ENCODE peak calls at places on chromosomes 16 and 17, in nine cellular contexts. One of them, this sample, is unnamed.

GRCh38 chr16:73056911-73057310 is 9.0 kb upstream of the ZFHX3 start:
- DNase-seq in osteoblast: peak; percentile 64
- DNase-seq in GM23338: peak; percentile 3
- DNase-seq in effector CD8-positive, alpha-beta T cell: no peak
- DNase-seq in AG04450: no peak
- DNase-seq in RWPE1: no peak
- DNase-seq in AG10803: no peak
- DNase-seq in B cell: no peak
- DNase-seq in hypothalamus: no peak
- DNase-seq in this sample: no peak

GRCh38 chr16:74304164-74304834 is 7.7 kb downstream of the PSMD7 start:
- DNase-seq in osteoblast: no peak
- DNase-seq in GM23338: peak; percentile 35
- DNase-seq in effector CD8-positive, alpha-beta T cell: no peak
- DNase-seq in AG04450: no peak
- DNase-seq in RWPE1: peak; percentile 16
- DNase-seq in AG10803: no peak
- DNase-seq in B cell: no peak
- DNase-seq in hypothalamus: no peak
- DNase-seq in this sample: no peak

GRCh38 chr17:48526986-48527741 is 3.6 kb downstream of the HOXB1 start:
- DNase-seq in osteoblast: no peak
- DNase-seq in GM23338: peak; percentile 85
- DNase-seq in effector CD8-positive, alpha-beta T cell: no peak
- DNase-seq in AG04450: no peak
- DNase-seq in RWPE1: no peak
- DNase-seq in AG10803: no peak
- DNase-seq in B cell: no peak
- DNase-seq in hypothalamus: no peak
- DNase-seq in this sample: no peak

GRCh38 chr16:50318796-50319578 is 49.8 kb downstream of the BRD7 start:
- DNase-seq in osteoblast: no peak
- DNase-seq in GM23338: no peak
- DNase-seq in effector CD8-positive, alpha-beta T cell: no peak
- DNase-seq in AG04450: no peak
- DNase-seq in RWPE1: no peak
- DNase-seq in AG10803: no peak
- DNase-seq in B cell: no peak
- DNase-seq in hypothalamus: no peak
- DNase-seq in this sample: no peak

GRCh38 chr16:825298-826061 is 24.9 kb upstream of the GNG13 start:
- DNase-seq in osteoblast: peak; percentile 93
- DNase-seq in GM23338: no peak
- DNase-seq in effector CD8-positive, alpha-beta T cell: no peak
- DNase-seq in AG04450: no peak
- DNase-seq in RWPE1: no peak
- DNase-seq in AG10803: peak; percentile 13
- DNase-seq in B cell: no peak
- DNase-seq in hypothalamus: peak; percentile 20
- DNase-seq in this sample: no peak

GRCh38 chr17:41186872-41187271 is 2.2 kb upstream of the KRTAP4-1 start:
- DNase-seq in osteoblast: no peak
- DNase-seq in GM23338: no peak
- DNase-seq in effector CD8-positive, alpha-beta T cell: no peak
- DNase-seq in AG04450: no peak
- DNase-seq in RWPE1: no peak
- DNase-seq in AG10803: no peak
- DNase-seq in B cell: no peak
- DNase-seq in hypothalamus: no peak
- DNase-seq in this sample: no peak

GRCh38 chr17:19260958-19261357 is 23.8 kb downstream of the EPN2 start:
- DNase-seq in osteoblast: no peak
- DNase-seq in GM23338: no peak
- DNase-seq in effector CD8-positive, alpha-beta T cell: no peak
- DNase-seq in AG04450: no peak
- DNase-seq in RWPE1: peak; percentile 43
- DNase-seq in AG10803: no peak
- DNase-seq in B cell: no peak
- DNase-seq in hypothalamus: no peak
- DNase-seq in this sample: no peak

GRCh38 chr16:7456221-7456620 is 123.6 kb downstream of the RBFOX1 start:
- DNase-seq in osteoblast: no peak
- DNase-seq in GM23338: no peak
- DNase-seq in effector CD8-positive, alpha-beta T cell: no peak
- DNase-seq in AG04450: no peak
- DNase-seq in RWPE1: no peak
- DNase-seq in AG10803: no peak
- DNase-seq in B cell: no peak
- DNase-seq in hypothalamus: no peak
- DNase-seq in this sample: no peak

GRCh38 chr17:29197516-29198272 is 17.5 kb upstream of the MYO18A start:
- DNase-seq in osteoblast: no peak
- DNase-seq in GM23338: no peak
- DNase-seq in effector CD8-positive, alpha-beta T cell: no peak
- DNase-seq in AG04450: no peak
- DNase-seq in RWPE1: no peak
- DNase-seq in AG10803: no peak
- DNase-seq in B cell: no peak
- DNase-seq in hypothalamus: no peak
- DNase-seq in this sample: no peak

GRCh38 chr16:23554536-23554935 is 2.6 kb downstream of the EARS2 start:
- DNase-seq in osteoblast: no peak
- DNase-seq in GM23338: no peak
- DNase-seq in effector CD8-positive, alpha-beta T cell: no peak
- DNase-seq in AG04450: no peak
- DNase-seq in RWPE1: no peak
- DNase-seq in AG10803: no peak
- DNase-seq in B cell: no peak
- DNase-seq in hypothalamus: no peak
- DNase-seq in this sample: no peak

GRCh38 chr17:79395046-79395445 is 215.8 kb downstream of the RBFOX3 start:
- DNase-seq in osteoblast: no peak
- DNase-seq in GM23338: no peak
- DNase-seq in effector CD8-positive, alpha-beta T cell: no peak
- DNase-seq in AG04450: no peak
- DNase-seq in RWPE1: no peak
- DNase-seq in AG10803: no peak
- DNase-seq in B cell: no peak
- DNase-seq in hypothalamus: no peak
- DNase-seq in this sample: no peak

GRCh38 chr17:79001190-79002020 is 8.2 kb downstream of the CANT1 start:
- DNase-seq in osteoblast: peak; percentile 43
- DNase-seq in GM23338: no peak
- DNase-seq in effector CD8-positive, alpha-beta T cell: no peak
- DNase-seq in AG04450: no peak
- DNase-seq in RWPE1: no peak
- DNase-seq in AG10803: no peak
- DNase-seq in B cell: no peak
- DNase-seq in hypothalamus: no peak
- DNase-seq in this sample: no peak

GRCh38 chr16:57626420-57627170 is 1.8 kb upstream of the ADGRG1 start:
- DNase-seq in osteoblast: peak; percentile 54
- DNase-seq in GM23338: no peak
- DNase-seq in effector CD8-positive, alpha-beta T cell: no peak
- DNase-seq in AG04450: no peak
- DNase-seq in RWPE1: no peak
- DNase-seq in AG10803: no peak
- DNase-seq in B cell: no peak
- DNase-seq in hypothalamus: no peak
- DNase-seq in this sample: no peak

GRCh38 chr17:79628861-79629547 is 18.2 kb upstream of the RBFOX3 start:
- DNase-seq in osteoblast: no peak
- DNase-seq in GM23338: no peak
- DNase-seq in effector CD8-positive, alpha-beta T cell: no peak
- DNase-seq in AG04450: no peak
- DNase-seq in RWPE1: no peak
- DNase-seq in AG10803: no peak
- DNase-seq in B cell: no peak
- DNase-seq in hypothalamus: no peak
- DNase-seq in this sample: no peak

GRCh38 chr17:956905-957304 is 22.7 kb downstream of the NXN start:
- DNase-seq in osteoblast: no peak
- DNase-seq in GM23338: no peak
- DNase-seq in effector CD8-positive, alpha-beta T cell: no peak
- DNase-seq in AG04450: no peak
- DNase-seq in RWPE1: peak; percentile 86
- DNase-seq in AG10803: no peak
- DNase-seq in B cell: no peak
- DNase-seq in hypothalamus: no peak
- DNase-seq in this sample: no peak

GRCh38 chr16:54175552-54176375 is 110.8 kb downstream of the IRX3 start:
- DNase-seq in osteoblast: no peak
- DNase-seq in GM23338: no peak
- DNase-seq in effector CD8-positive, alpha-beta T cell: no peak
- DNase-seq in AG04450: no peak
- DNase-seq in RWPE1: no peak
- DNase-seq in AG10803: peak; percentile 16
- DNase-seq in B cell: no peak
- DNase-seq in hypothalamus: no peak
- DNase-seq in this sample: no peak

GRCh38 chr17:35729405-35729833 is 2.0 kb upstream of the RASL10B start:
- DNase-seq in osteoblast: no peak
- DNase-seq in GM23338: peak; percentile 51
- DNase-seq in effector CD8-positive, alpha-beta T cell: no peak
- DNase-seq in AG04450: no peak
- DNase-seq in RWPE1: no peak
- DNase-seq in AG10803: no peak
- DNase-seq in B cell: no peak
- DNase-seq in hypothalamus: no peak
- DNase-seq in this sample: no peak

GRCh38 chr16:27706156-27706705 is 156.3 kb downstream of the KATNIP start:
- DNase-seq in osteoblast: no peak
- DNase-seq in GM23338: no peak
- DNase-seq in effector CD8-positive, alpha-beta T cell: no peak
- DNase-seq in AG04450: no peak
- DNase-seq in RWPE1: no peak
- DNase-seq in AG10803: no peak
- DNase-seq in B cell: no peak
- DNase-seq in hypothalamus: no peak
- DNase-seq in this sample: no peak

GRCh38 chr17:39828443-39828842 is 35.7 kb downstream of the IKZF3 start:
- DNase-seq in osteoblast: no peak
- DNase-seq in GM23338: no peak
- DNase-seq in effector CD8-positive, alpha-beta T cell: no peak
- DNase-seq in AG04450: no peak
- DNase-seq in RWPE1: no peak
- DNase-seq in AG10803: no peak
- DNase-seq in B cell: no peak
- DNase-seq in hypothalamus: no peak
- DNase-seq in this sample: no peak

GRCh38 chr16:51556694-51557327 is 405.7 kb upstream of the SALL1 start:
- DNase-seq in osteoblast: no peak
- DNase-seq in GM23338: no peak
- DNase-seq in effector CD8-positive, alpha-beta T cell: no peak
- DNase-seq in AG04450: peak; percentile 77
- DNase-seq in RWPE1: peak; percentile 78
- DNase-seq in AG10803: peak; percentile 87
- DNase-seq in B cell: no peak
- DNase-seq in hypothalamus: no peak
- DNase-seq in this sample: no peak

GRCh38 chr16:9929313-9929712 is 252.9 kb downstream of the GRIN2A start:
- DNase-seq in osteoblast: no peak
- DNase-seq in GM23338: no peak
- DNase-seq in effector CD8-positive, alpha-beta T cell: no peak
- DNase-seq in AG04450: no peak
- DNase-seq in RWPE1: no peak
- DNase-seq in AG10803: no peak
- DNase-seq in B cell: no peak
- DNase-seq in hypothalamus: no peak
- DNase-seq in this sample: no peak

GRCh38 chr17:76672270-76672851 is 28.8 kb upstream of the ST6GALNAC1 start:
- DNase-seq in osteoblast: peak; percentile 86
- DNase-seq in GM23338: no peak
- DNase-seq in effector CD8-positive, alpha-beta T cell: no peak
- DNase-seq in AG04450: no peak
- DNase-seq in RWPE1: peak; percentile 20
- DNase-seq in AG10803: no peak
- DNase-seq in B cell: no peak
- DNase-seq in hypothalamus: no peak
- DNase-seq in this sample: no peak

GRCh38 chr17:19678581-19679418 is 30.2 kb downstream of the ALDH3A2 start:
- DNase-seq in osteoblast: no peak
- DNase-seq in GM23338: no peak
- DNase-seq in effector CD8-positive, alpha-beta T cell: no peak
- DNase-seq in AG04450: no peak
- DNase-seq in RWPE1: no peak
- DNase-seq in AG10803: no peak
- DNase-seq in B cell: no peak
- DNase-seq in hypothalamus: no peak
- DNase-seq in this sample: no peak

GRCh38 chr16:12661656-12662172 is 142.0 kb downstream of the CPPED1 start:
- DNase-seq in osteoblast: no peak
- DNase-seq in GM23338: peak; percentile 90
- DNase-seq in effector CD8-positive, alpha-beta T cell: no peak
- DNase-seq in AG04450: no peak
- DNase-seq in RWPE1: peak; percentile 20
- DNase-seq in AG10803: no peak
- DNase-seq in B cell: no peak
- DNase-seq in hypothalamus: no peak
- DNase-seq in this sample: no peak

GRCh38 chr16:30023586-30023985 is 588 bp downstream of the C16orf92 start:
- DNase-seq in osteoblast: no peak
- DNase-seq in GM23338: no peak
- DNase-seq in effector CD8-positive, alpha-beta T cell: no peak
- DNase-seq in AG04450: no peak
- DNase-seq in RWPE1: no peak
- DNase-seq in AG10803: no peak
- DNase-seq in B cell: no peak
- DNase-seq in hypothalamus: no peak
- DNase-seq in this sample: no peak

GRCh38 chr16:88465387-88465983 is 12.4 kb downstream of the ZFPM1 start:
- DNase-seq in osteoblast: no peak
- DNase-seq in GM23338: no peak
- DNase-seq in effector CD8-positive, alpha-beta T cell: no peak
- DNase-seq in AG04450: no peak
- DNase-seq in RWPE1: no peak
- DNase-seq in AG10803: no peak
- DNase-seq in B cell: no peak
- DNase-seq in hypothalamus: no peak
- DNase-seq in this sample: no peak

GRCh38 chr17:58324409-58325288 is 3.9 kb downstream of the TSPOAP1 start:
- DNase-seq in osteoblast: peak; percentile 95
- DNase-seq in GM23338: peak; percentile 74
- DNase-seq in effector CD8-positive, alpha-beta T cell: no peak
- DNase-seq in AG04450: no peak
- DNase-seq in RWPE1: no peak
- DNase-seq in AG10803: peak; percentile 59
- DNase-seq in B cell: peak; percentile 47
- DNase-seq in hypothalamus: no peak
- DNase-seq in this sample: no peak

This sample was measured in cortex of kidney.